ENCODE peak calls at places on chromosomes 13 and 19, in seven cellular contexts. One of them, this sample, is unnamed.

GRCh38 chr13:91647361-91647970 is 249.0 kb downstream of the GPC5 start:
- DNase-seq in left ventricle myocardium inferior: no peak
- DNase-seq in thoracic aorta: no peak
- DNase-seq in AG04450: no peak
- DNase-seq in breast epithelium: no peak
- DNase-seq in tibial nerve: no peak
- DNase-seq in fibroblast of lung: peak; percentile 53
- DNase-seq in this sample: no peak

GRCh38 chr13:106063591-106064308 is 471.7 kb downstream of the EFNB2 start:
- DNase-seq in AG04450: peak; percentile 30
- DNase-seq in fibroblast of lung: peak; percentile 93
- DNase-seq in left ventricle myocardium inferior: no peak
- DNase-seq in tibial nerve: no peak
- DNase-seq in breast epithelium: no peak
- DNase-seq in thoracic aorta: no peak
- DNase-seq in this sample: no peak

GRCh38 chr13:33799950-33800592 is 17.9 kb upstream of the RFC3 start:
- DNase-seq in AG04450: no peak
- DNase-seq in tibial nerve: no peak
- DNase-seq in fibroblast of lung: peak; percentile 48
- DNase-seq in thoracic aorta: no peak
- DNase-seq in left ventricle myocardium inferior: no peak
- DNase-seq in breast epithelium: no peak
- DNase-seq in this sample: no peak

GRCh38 chr13:29429496-29429895 is 166.0 kb downstream of the SLC7A1 start:
- DNase-seq in thoracic aorta: no peak
- DNase-seq in tibial nerve: no peak
- DNase-seq in AG04450: no peak
- DNase-seq in breast epithelium: no peak
- DNase-seq in left ventricle myocardium inferior: no peak
- DNase-seq in fibroblast of lung: no peak
- DNase-seq in this sample: no peak

GRCh38 chr19:10818306-10819123 is 17.5 kb downstream of the TMED1 start:
- DNase-seq in thoracic aorta: no peak
- DNase-seq in left ventricle myocardium inferior: no peak
- DNase-seq in fibroblast of lung: no peak
- DNase-seq in tibial nerve: no peak
- DNase-seq in AG04450: no peak
- DNase-seq in breast epithelium: no peak
- DNase-seq in this sample: no peak

GRCh38 chr19:46503848-46504453 is 8.3 kb upstream of the PNMA8B start:
- DNase-seq in breast epithelium: no peak
- DNase-seq in AG04450: no peak
- DNase-seq in left ventricle myocardium inferior: no peak
- DNase-seq in thoracic aorta: no peak
- DNase-seq in tibial nerve: no peak
- DNase-seq in fibroblast of lung: no peak
- DNase-seq in this sample: no peak

GRCh38 chr13:35500071-35500595 is 23.6 kb upstream of the MAB21L1 start:
- DNase-seq in tibial nerve: no peak
- DNase-seq in AG04450: no peak
- DNase-seq in left ventricle myocardium inferior: no peak
- DNase-seq in breast epithelium: no peak
- DNase-seq in thoracic aorta: no peak
- DNase-seq in fibroblast of lung: no peak
- DNase-seq in this sample: no peak

GRCh38 chr13:105774739-105775460 is 760.6 kb downstream of the EFNB2 start:
- DNase-seq in breast epithelium: no peak
- DNase-seq in fibroblast of lung: peak; percentile 95
- DNase-seq in left ventricle myocardium inferior: no peak
- DNase-seq in AG04450: no peak
- DNase-seq in thoracic aorta: no peak
- DNase-seq in tibial nerve: no peak
- DNase-seq in this sample: no peak

GRCh38 chr19:11519138-11519537 is 9.8 kb downstream of the ECSIT start:
- DNase-seq in AG04450: no peak
- DNase-seq in fibroblast of lung: no peak
- DNase-seq in thoracic aorta: no peak
- DNase-seq in tibial nerve: no peak
- DNase-seq in left ventricle myocardium inferior: no peak
- DNase-seq in breast epithelium: no peak
- DNase-seq in this sample: no peak

GRCh38 chr13:80477641-80478443 is 136.9 kb upstream of the SPRY2 start:
- DNase-seq in thoracic aorta: no peak
- DNase-seq in left ventricle myocardium inferior: no peak
- DNase-seq in fibroblast of lung: no peak
- DNase-seq in breast epithelium: no peak
- DNase-seq in tibial nerve: no peak
- DNase-seq in AG04450: no peak
- DNase-seq in this sample: no peak

GRCh38 chr13:44768775-44769578 is 192.8 kb upstream of the TSC22D1 start:
- DNase-seq in left ventricle myocardium inferior: no peak
- DNase-seq in breast epithelium: no peak
- DNase-seq in tibial nerve: no peak
- DNase-seq in fibroblast of lung: peak; percentile 60
- DNase-seq in AG04450: no peak
- DNase-seq in thoracic aorta: no peak
- DNase-seq in this sample: no peak

GRCh38 chr13:66099825-66100224 is 1130.3 kb downstream of the PCDH9 start:
- DNase-seq in thoracic aorta: no peak
- DNase-seq in breast epithelium: no peak
- DNase-seq in AG04450: no peak
- DNase-seq in left ventricle myocardium inferior: no peak
- DNase-seq in fibroblast of lung: no peak
- DNase-seq in tibial nerve: no peak
- DNase-seq in this sample: no peak

GRCh38 chr19:8641908-8642547 is 11.6 kb downstream of the NFILZ start:
- DNase-seq in AG04450: no peak
- DNase-seq in breast epithelium: no peak
- DNase-seq in tibial nerve: no peak
- DNase-seq in fibroblast of lung: peak; percentile 58
- DNase-seq in thoracic aorta: no peak
- DNase-seq in left ventricle myocardium inferior: no peak
- DNase-seq in this sample: no peak

GRCh38 chr13:108915095-108915633 is 285.8 kb downstream of the MYO16 start:
- DNase-seq in breast epithelium: no peak
- DNase-seq in AG04450: peak; percentile 27
- DNase-seq in thoracic aorta: no peak
- DNase-seq in left ventricle myocardium inferior: no peak
- DNase-seq in fibroblast of lung: peak; percentile 35
- DNase-seq in tibial nerve: no peak
- DNase-seq in this sample: no peak

GRCh38 chr19:29685326-29685725 is 20.1 kb downstream of the PLEKHF1 start:
- DNase-seq in left ventricle myocardium inferior: no peak
- DNase-seq in AG04450: no peak
- DNase-seq in thoracic aorta: no peak
- DNase-seq in tibial nerve: no peak
- DNase-seq in breast epithelium: no peak
- DNase-seq in fibroblast of lung: peak; percentile 74
- DNase-seq in this sample: no peak

GRCh38 chr13:19601749-19602725 is 31.4 kb upstream of the MPHOSPH8 start:
- DNase-seq in tibial nerve: no peak
- DNase-seq in AG04450: no peak
- DNase-seq in left ventricle myocardium inferior: peak; percentile 38
- DNase-seq in breast epithelium: no peak
- DNase-seq in thoracic aorta: no peak
- DNase-seq in fibroblast of lung: peak; percentile 54
- DNase-seq in this sample: no peak

GRCh38 chr19:39568604-39569003 is 28.6 kb upstream of the EID2 start:
- DNase-seq in fibroblast of lung: peak; percentile 23
- DNase-seq in AG04450: no peak
- DNase-seq in tibial nerve: no peak
- DNase-seq in left ventricle myocardium inferior: no peak
- DNase-seq in breast epithelium: no peak
- DNase-seq in thoracic aorta: no peak
- DNase-seq in this sample: no peak

GRCh38 chr13:36261976-36262375 is 35.6 kb downstream of the CCDC169 start:
- DNase-seq in fibroblast of lung: no peak
- DNase-seq in AG04450: no peak
- DNase-seq in tibial nerve: no peak
- DNase-seq in left ventricle myocardium inferior: no peak
- DNase-seq in breast epithelium: no peak
- DNase-seq in thoracic aorta: no peak
- DNase-seq in this sample: no peak

GRCh38 chr19:58345558-58345957 is 7.7 kb downstream of the A1BG start:
- DNase-seq in thoracic aorta: no peak
- DNase-seq in left ventricle myocardium inferior: no peak
- DNase-seq in breast epithelium: no peak
- DNase-seq in fibroblast of lung: no peak
- DNase-seq in AG04450: no peak
- DNase-seq in tibial nerve: no peak
- DNase-seq in this sample: no peak

GRCh38 chr13:29991343-29991742 is 140.9 kb upstream of the UBL3 start:
- DNase-seq in left ventricle myocardium inferior: no peak
- DNase-seq in breast epithelium: no peak
- DNase-seq in AG04450: peak; percentile 48
- DNase-seq in thoracic aorta: no peak
- DNase-seq in tibial nerve: no peak
- DNase-seq in fibroblast of lung: peak; percentile 99
- DNase-seq in this sample: no peak

GRCh38 chr13:80048802-80049201 is 292.1 kb downstream of the SPRY2 start:
- DNase-seq in breast epithelium: no peak
- DNase-seq in thoracic aorta: peak; percentile 85
- DNase-seq in fibroblast of lung: peak; percentile 98
- DNase-seq in left ventricle myocardium inferior: peak; percentile 80
- DNase-seq in tibial nerve: peak; percentile 70
- DNase-seq in AG04450: peak; percentile 84
- DNase-seq in this sample: peak; percentile 79

GRCh38 chr19:10104665-10105221 is 1.4 kb upstream of the PPAN start:
- DNase-seq in breast epithelium: no peak
- DNase-seq in AG04450: no peak
- DNase-seq in left ventricle myocardium inferior: no peak
- DNase-seq in tibial nerve: no peak
- DNase-seq in fibroblast of lung: no peak
- DNase-seq in thoracic aorta: no peak
- DNase-seq in this sample: no peak

GRCh38 chr19:18292810-18293641 is 11.6 kb upstream of the JUND start:
- DNase-seq in thoracic aorta: peak; percentile 61
- DNase-seq in fibroblast of lung: peak; percentile 84
- DNase-seq in left ventricle myocardium inferior: peak; percentile 91
- DNase-seq in breast epithelium: peak; percentile 70
- DNase-seq in tibial nerve: peak; percentile 74
- DNase-seq in AG04450: no peak
- DNase-seq in this sample: peak; percentile 74

GRCh38 chr13:94620286-94620896 is 18.7 kb downstream of the GPR180 start:
- DNase-seq in thoracic aorta: no peak
- DNase-seq in tibial nerve: no peak
- DNase-seq in fibroblast of lung: peak; percentile 11
- DNase-seq in left ventricle myocardium inferior: no peak
- DNase-seq in AG04450: no peak
- DNase-seq in breast epithelium: no peak
- DNase-seq in this sample: no peak

GRCh38 chr13:33279898-33280549 is 5.5 kb downstream of the STARD13 start:
- DNase-seq in thoracic aorta: no peak
- DNase-seq in left ventricle myocardium inferior: no peak
- DNase-seq in fibroblast of lung: peak; percentile 86
- DNase-seq in tibial nerve: no peak
- DNase-seq in AG04450: no peak
- DNase-seq in breast epithelium: no peak
- DNase-seq in this sample: no peak

GRCh38 chr19:54477650-54478049 is 4.6 kb upstream of the CDC42EP5 start:
- DNase-seq in breast epithelium: no peak
- DNase-seq in tibial nerve: no peak
- DNase-seq in fibroblast of lung: no peak
- DNase-seq in thoracic aorta: no peak
- DNase-seq in left ventricle myocardium inferior: no peak
- DNase-seq in AG04450: no peak
- DNase-seq in this sample: no peak

GRCh38 chr19:54482889-54483288 is 9.8 kb upstream of the CDC42EP5 start:
- DNase-seq in tibial nerve: no peak
- DNase-seq in left ventricle myocardium inferior: no peak
- DNase-seq in thoracic aorta: no peak
- DNase-seq in fibroblast of lung: no peak
- DNase-seq in AG04450: no peak
- DNase-seq in breast epithelium: no peak
- DNase-seq in this sample: no peak

GRCh38 chr19:54478677-54479266 is 5.7 kb upstream of the CDC42EP5 start:
- DNase-seq in breast epithelium: no peak
- DNase-seq in fibroblast of lung: peak; percentile 36
- DNase-seq in tibial nerve: no peak
- DNase-seq in thoracic aorta: no peak
- DNase-seq in AG04450: no peak
- DNase-seq in left ventricle myocardium inferior: no peak
- DNase-seq in this sample: no peak

GRCh38 chr19:54481326-54481930 is 8.3 kb upstream of the CDC42EP5 start:
- DNase-seq in breast epithelium: no peak
- DNase-seq in thoracic aorta: no peak
- DNase-seq in fibroblast of lung: no peak
- DNase-seq in tibial nerve: no peak
- DNase-seq in AG04450: no peak
- DNase-seq in left ventricle myocardium inferior: no peak
- DNase-seq in this sample: no peak

GRCh38 chr19:54480048-54480447 is 7.0 kb upstream of the CDC42EP5 start:
- DNase-seq in AG04450: no peak
- DNase-seq in tibial nerve: no peak
- DNase-seq in fibroblast of lung: no peak
- DNase-seq in thoracic aorta: no peak
- DNase-seq in left ventricle myocardium inferior: no peak
- DNase-seq in breast epithelium: no peak
- DNase-seq in this sample: no peak
- H3K27me3 ChIP-seq in AG04450: no peaks in the 10 kb centered on the region
- H3K27me3 ChIP-seq in tibial nerve: peaks cover 25% of the 10 kb centered on the region
- H3K27me3 ChIP-seq in fibroblast of lung: no peaks in the 10 kb centered on the region
- H3K27me3 ChIP-seq in thoracic aorta: no peaks in the 10 kb centered on the region
- H3K27me3 ChIP-seq in left ventricle myocardium inferior: peaks cover 53% of the 10 kb centered on the region
- H3K27me3 ChIP-seq in breast epithelium: peaks cover 9% of the 10 kb centered on the region
- H3K27me3 ChIP-seq in this sample: no peaks in the 10 kb centered on the region

GRCh38 chr19:50870417-50871089 is 2.7 kb upstream of the KLK2 start:
- DNase-seq in left ventricle myocardium inferior: no peak
- DNase-seq in breast epithelium: no peak
- DNase-seq in thoracic aorta: no peak
- DNase-seq in AG04450: no peak
- DNase-seq in fibroblast of lung: no peak
- DNase-seq in tibial nerve: no peak
- DNase-seq in this sample: no peak
- TF ChIP-seq CTCF in left ventricle myocardium inferior: no peak
- TF ChIP-seq CTCF in breast epithelium: no peak
- TF ChIP-seq CTCF in thoracic aorta: no peak
- TF ChIP-seq CTCF in AG04450: no peak
- TF ChIP-seq CTCF in fibroblast of lung: no peak
- TF ChIP-seq CTCF in tibial nerve: no peak
- TF ChIP-seq CTCF in this sample: no peak

GRCh38 chr13:50126378-50127016 is 111.3 kb downstream of the KCNRG start:
- DNase-seq in left ventricle myocardium inferior: no peak
- DNase-seq in AG04450: no peak
- DNase-seq in fibroblast of lung: peak; percentile 35
- DNase-seq in tibial nerve: no peak
- DNase-seq in thoracic aorta: no peak
- DNase-seq in breast epithelium: no peak
- DNase-seq in this sample: peak; percentile 37
- H3K27me3 ChIP-seq in left ventricle myocardium inferior: peaks cover 33% of the 10 kb centered on the region
- H3K27me3 ChIP-seq in AG04450: peaks cover 40% of the 10 kb centered on the region
- H3K27me3 ChIP-seq in fibroblast of lung: no peaks in the 10 kb centered on the region
- H3K27me3 ChIP-seq in tibial nerve: no peaks in the 10 kb centered on the region
- H3K27me3 ChIP-seq in thoracic aorta: no peaks in the 10 kb centered on the region
- H3K27me3 ChIP-seq in breast epithelium: peaks cover 49% of the 10 kb centered on the region
- H3K27me3 ChIP-seq in this sample: peaks cover 20% of the 10 kb centered on the region

DNA sequence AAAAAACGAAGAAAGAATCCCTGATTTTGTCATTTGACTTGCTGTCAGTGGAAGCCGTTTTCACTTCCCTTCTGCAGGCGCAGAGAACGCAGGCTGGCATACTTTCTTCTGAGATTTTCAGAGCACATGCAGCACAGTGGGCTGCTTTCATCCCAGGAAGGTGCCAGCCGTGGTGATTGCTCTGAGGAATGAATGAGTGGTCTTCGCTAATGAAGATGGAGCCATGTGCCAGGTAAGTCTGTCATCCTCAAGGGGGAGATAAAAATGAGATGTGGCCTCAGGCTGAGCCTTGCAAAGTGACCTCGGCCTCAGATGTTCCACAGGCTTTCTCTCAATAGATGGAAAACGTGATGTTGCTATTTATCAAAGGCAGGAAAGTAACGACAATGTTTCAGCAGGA is 94.6 kb upstream of the FARP1 start:
- DNase-seq in AG04450: no peak
- DNase-seq in breast epithelium: no peak
- DNase-seq in left ventricle myocardium inferior: no peak
- DNase-seq in tibial nerve: no peak
- DNase-seq in thoracic aorta: no peak
- DNase-seq in fibroblast of lung: no peak
- DNase-seq in this sample: no peak
- TF ChIP-seq CTCF in AG04450: no peak
- TF ChIP-seq CTCF in breast epithelium: no peak
- TF ChIP-seq CTCF in left ventricle myocardium inferior: no peak
- TF ChIP-seq CTCF in tibial nerve: no peak
- TF ChIP-seq CTCF in thoracic aorta: no peak
- TF ChIP-seq CTCF in fibroblast of lung: no peak
- TF ChIP-seq CTCF in this sample: no peak

This sample was measured in dorsolateral prefrontal cortex.